ENCODE peak calls at places on chromosomes 13 and 19, in four cellular contexts. G, J, F and O are unnamed samples.
A peak's percentile ranks its signal among the peaks of the same experiment; 100 is the strongest.

GRCh38 chr19:2053601-2054389 is 2.8 kb upstream of the MKNK2 start:
- DNase-seq in G (peak; percentile 20), J (no peak), F (no peak), O (no peak)

GRCh38 chr19:55078996-55079395 is 3.3 kb downstream of the EPS8L1 start:
- DNase-seq in F (no peak), G (no peak), J (no peak), O (no peak)

GRCh38 chr13:99178636-99179035 is 22.0 kb upstream of the UBAC2 start:
- DNase-seq in F (no peak), J (no peak), G (peak; percentile 33), O (no peak)

GRCh38 chr13:109400625-109401257 is 385.6 kb downstream of the IRS2 start:
- DNase-seq in F (no peak), G (no peak), J (no peak), O (no peak)

GRCh38 chr13:42369071-42369795 is 97.3 kb downstream of the AKAP11 start:
- DNase-seq in F (no peak), J (no peak), G (no peak), O (no peak)

GRCh38 chr19:18453269-18454024 is 15.5 kb upstream of the ISYNA1 start:
- DNase-seq in F (no peak), J (no peak), G (no peak), O (no peak)

GRCh38 chr13:110509478-110509926 is 52.0 kb downstream of the RAB20 start:
- DNase-seq in G (no peak), J (no peak), F (no peak), O (no peak)

GRCh38 chr13:100808330-100808729 is 133.7 kb upstream of the TMTC4 start:
- DNase-seq in J (no peak), G (no peak), F (no peak), O (no peak)

GRCh38 chr13:100338265-100338664 is 249.4 kb downstream of the PCCA start:
- DNase-seq in F (no peak), G (no peak), J (no peak), O (no peak)

GRCh38 chr13:88617176-88617575 is 946.0 kb downstream of the SLITRK5 start:
- DNase-seq in G (no peak), J (no peak), F (no peak), O (no peak)

GRCh38 chr19:12995596-12996541 is 594 bp downstream of the NFIX start:
- DNase-seq in J (no peak), F (no peak), G (no peak), O (no peak)

GRCh38 chr19:54418030-54418929 is 3.0 kb downstream of the TTYH1 start:
- DNase-seq in G (peak; percentile 75), F (no peak), J (no peak), O (no peak)

GRCh38 chr13:64675256-64675892 is 2554.8 kb downstream of the PCDH9 start:
- DNase-seq in F (no peak), J (no peak), G (no peak), O (no peak)